ENCODE peak calls at places on chromosomes 5 and 9, in six cellular contexts. C is cardiac muscle cell, N is WTC11, P is H9, M is left ventricle myocardium inferior, R is cardiac fibroblast. H is an unnamed sample.

GRCh38 chr5:123871373-123871772 is 359.4 kb downstream of the CSNK1G3 start:
- DNase-seq in C (no peak), R (no peak), N (no peak), P (no peak), M (no peak), H (no peak)

GRCh38 chr5:93569295-93570164 is 11.5 kb downstream of the NR2F1-AS1 start:
- DNase-seq in M (no peak), R (no peak), P (no peak), N (no peak), C (no peak), H (no peak)

GRCh38 chr5:8907168-8907868 is 638.6 kb downstream of the SEMA5A start:
- DNase-seq in M (no peak), P (no peak), R (no peak), C (no peak), N (no peak), H (peak)

GRCh38 chr9:103397868-103398600 is 402.9 kb downstream of the CYLC2 start:
- DNase-seq in C (peak), R (peak), M (no peak), N (peak), P (peak), H (no peak)

GRCh38 chr9:18320046-18320445 is 153.9 kb upstream of the ADAMTSL1 start:
- DNase-seq in C (peak), R (peak), P (no peak), N (no peak), M (no peak), H (peak)

GRCh38 chr5:132549586-132549985 is 6.3 kb upstream of the IL5 start:
- DNase-seq in M (no peak), N (no peak), R (no peak), C (no peak), P (no peak), H (no peak)

GRCh38 chr9:92342825-92343488 is 17.2 kb downstream of the CENPP start:
- DNase-seq in R (peak), C (peak), P (no peak), M (no peak), N (no peak), H (peak)

GRCh38 chr9:3451956-3452355 is 73.8 kb downstream of the RFX3 start:
- DNase-seq in M (no peak), N (no peak), C (no peak), R (no peak), P (no peak), H (no peak)

GRCh38 chr9:38713426-38713825 is 6.5 kb downstream of the FAM240B start:
- DNase-seq in C (peak), M (no peak), P (no peak), R (peak), N (no peak), H (peak)

GRCh38 chr5:9479981-9480380 is 65.9 kb downstream of the SEMA5A start:
- DNase-seq in R (no peak), P (no peak), M (no peak), C (no peak), N (no peak), H (peak)

GRCh38 chr5:150999704-151000452 is 20.5 kb upstream of the GPX3 start:
- DNase-seq in M (peak), C (peak), N (no peak), R (peak), P (peak), H (peak)

GRCh38 chr5:156208271-156208670 is 118.7 kb upstream of the SGCD start:
- DNase-seq in P (no peak), R (peak), C (peak), N (no peak), M (no peak), H (no peak)

GRCh38 chr5:395156-395920 is 47.6 kb upstream of the EXOC3 start:
- DNase-seq in C (peak), N (no peak), R (peak), M (no peak), P (peak), H (peak)

GRCh38 chr5:132388244-132389050 is 18.9 kb downstream of the SLC22A5 start:
- DNase-seq in N (no peak), P (no peak), R (peak), M (no peak), C (peak), H (peak)

GRCh38 chr5:140351609-140352334 is 5.4 kb upstream of the HBEGF start:
- DNase-seq in P (no peak), M (no peak), R (peak), C (peak), N (peak), H (peak)

GRCh38 chr5:125064610-125065009 is 318.2 kb upstream of the ZNF608 start:
- DNase-seq in P (no peak), C (no peak), N (no peak), R (no peak), M (no peak), H (no peak)

GRCh38 chr5:107538331-107539162 is 132.2 kb downstream of the EFNA5 start:
- DNase-seq in C (peak), P (no peak), R (peak), M (no peak), N (no peak), H (no peak)

GRCh38 chr5:176781638-176782570 is 28.5 kb upstream of the UNC5A start:
- DNase-seq in N (no peak), C (no peak), P (peak), R (no peak), M (no peak), H (no peak)

GRCh38 chr9:136900988-136901515 is 14.7 kb downstream of the TRAF2 start:
- DNase-seq in R (no peak), N (no peak), P (no peak), M (no peak), C (no peak), H (no peak)

GRCh38 chr5:75654693-75655315 is 43.6 kb downstream of the ANKDD1B start:
- DNase-seq in R (no peak), C (no peak), P (no peak), M (peak), N (no peak), H (no peak)

GRCh38 chr9:13569706-13570423 is 290.4 kb upstream of the MPDZ start:
- DNase-seq in C (peak), P (no peak), N (no peak), R (peak), M (no peak), H (peak)

GRCh38 chr9:92455217-92455616 is 27.1 kb downstream of the ASPN start:
- DNase-seq in N (peak), M (no peak), R (no peak), C (no peak), P (peak), H (no peak)

GRCh38 chr5:90111354-90112070 is 298.0 kb downstream of the CETN3 start:
- DNase-seq in C (peak), N (no peak), P (no peak), R (peak), M (no peak), H (no peak)

GRCh38 chr5:39892708-39893107 is 467.9 kb upstream of the DAB2 start:
- DNase-seq in N (no peak), P (no peak), M (no peak), R (peak), C (peak), H (peak)

GRCh38 chr9:24071736-24072135 is 245.7 kb upstream of the ELAVL2 start:
- DNase-seq in M (no peak), P (no peak), N (no peak), R (no peak), C (no peak), H (no peak)

GRCh38 chr5:45414620-45415551 is 281.3 kb downstream of the HCN1 start:
- DNase-seq in P (no peak), C (no peak), M (no peak), N (no peak), R (no peak), H (no peak)

GRCh38 chr9:134961331-134962064 is 43.8 kb upstream of the FCN1 start:
- DNase-seq in N (peak), P (no peak), C (no peak), M (peak), R (no peak), H (no peak)

GRCh38 chr5:173733065-173733824 is 116.8 kb upstream of the BOD1 start:
- DNase-seq in M (no peak), R (no peak), C (no peak), N (no peak), P (no peak), H (no peak)

GRCh38 chr9:36078047-36078446 is 41.3 kb downstream of the RECK start:
- DNase-seq in R (no peak), M (no peak), N (no peak), P (no peak), C (no peak), H (no peak)

GRCh38 chr5:38373733-38374132 is 115.4 kb downstream of the EGFLAM start:
- DNase-seq in M (no peak), R (peak), N (no peak), C (peak), P (no peak), H (no peak)

GRCh38 chr5:54470191-54470590 is 14.7 kb downstream of the HSPB3 start:
- DNase-seq in C (peak), N (no peak), R (peak), M (no peak), P (no peak), H (peak)

GRCh38 chr9:104881991-104882555 is 45.9 kb downstream of the ABCA1 start:
- DNase-seq in C (no peak), N (no peak), P (no peak), R (peak), M (no peak), H (no peak)

GRCh38 chr5:132180134-132180745 is 47.4 kb downstream of the P4HA2 start:
- DNase-seq in P (no peak), R (peak), M (no peak), C (peak), N (no peak), H (peak)

GRCh38 chr5:34684281-34684979 is 28.3 kb downstream of the RAI14 start:
- DNase-seq in C (peak), M (no peak), P (no peak), N (no peak), R (peak), H (peak)

GRCh38 chr5:55600086-55600485 is 65.3 kb upstream of the PLPP1 start:
- DNase-seq in P (no peak), C (no peak), R (peak), M (no peak), N (no peak), H (no peak)

GRCh38 chr9:131838581-131839280 is 98.9 kb upstream of the RAPGEF1 start:
- DNase-seq in N (no peak), C (no peak), P (peak), R (no peak), M (no peak), H (no peak)

GRCh38 chr9:131836607-131837315 is 96.9 kb upstream of the RAPGEF1 start:
- DNase-seq in R (no peak), N (no peak), P (no peak), C (no peak), M (no peak), H (no peak)

GRCh38 chr9:131836021-131836420 is 96.1 kb upstream of the RAPGEF1 start:
- DNase-seq in M (no peak), P (no peak), R (no peak), N (no peak), C (no peak), H (no peak)

GRCh38 chr9:131837836-131838235 is 98.0 kb upstream of the RAPGEF1 start:
- DNase-seq in N (no peak), M (no peak), R (no peak), P (no peak), C (no peak), H (no peak)

DNA sequence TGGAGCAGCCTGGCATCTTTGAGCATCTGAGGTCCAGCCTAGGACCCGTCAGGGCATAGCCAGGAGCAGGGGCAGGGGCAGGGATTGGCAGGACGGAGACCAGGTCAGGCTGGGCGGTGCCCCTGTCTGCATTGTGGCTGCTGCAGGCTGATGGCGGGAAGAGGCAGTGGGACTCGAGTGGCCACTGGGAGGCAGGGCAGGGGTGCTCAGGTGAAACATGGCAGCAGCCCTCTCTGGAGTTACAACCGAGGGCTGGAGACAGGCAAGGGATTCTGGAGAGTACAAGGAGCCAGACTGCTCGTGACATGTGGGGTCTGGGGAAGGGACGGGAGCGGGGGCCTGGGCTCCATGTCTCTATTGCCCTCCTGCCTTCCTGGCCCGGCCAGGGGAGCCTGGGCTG is 97.4 kb upstream of the RAPGEF1 start:
- DNase-seq in M (no peak), N (peak), C (peak), P (peak), R (peak), H (no peak)
- TF ChIP-seq CTCF in M (peak), N (no peak), C (peak), P (peak), R (no peak), H (no peak)

GRCh38 chr5:168339151-168340140 is 48.0 kb downstream of the WWC1 start:
- DNase-seq in R (no peak), N (peak), M (no peak), C (no peak), P (peak), H (no peak)
- TF ChIP-seq CTCF in R (no peak), N (no peak), M (no peak), C (peak), P (peak), H (no peak)

DNA sequence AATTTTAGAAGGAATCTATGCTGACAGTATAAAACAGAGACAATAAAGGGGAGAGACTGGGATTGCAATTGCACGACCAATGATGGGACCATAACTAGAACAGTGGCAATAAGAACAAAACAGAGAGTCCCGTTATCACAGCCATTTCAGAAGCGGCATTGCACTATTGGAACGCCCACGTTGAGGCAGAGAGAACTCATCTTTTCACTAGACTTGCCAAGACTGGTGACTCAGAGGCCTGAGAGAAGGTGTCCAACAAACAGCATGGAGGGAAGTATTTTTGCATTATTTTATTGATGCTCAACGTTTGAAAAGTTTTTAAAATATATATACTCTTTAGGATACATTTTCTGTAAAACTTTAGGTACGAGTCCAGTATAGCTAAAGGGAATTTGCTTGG is 737.7 kb downstream of the TLE1 start:
- DNase-seq in C (peak), N (no peak), M (no peak), R (no peak), P (no peak), H (peak)
- TF ChIP-seq CTCF in C (no peak), N (no peak), M (no peak), R (no peak), P (no peak), H (no peak)

DNA sequence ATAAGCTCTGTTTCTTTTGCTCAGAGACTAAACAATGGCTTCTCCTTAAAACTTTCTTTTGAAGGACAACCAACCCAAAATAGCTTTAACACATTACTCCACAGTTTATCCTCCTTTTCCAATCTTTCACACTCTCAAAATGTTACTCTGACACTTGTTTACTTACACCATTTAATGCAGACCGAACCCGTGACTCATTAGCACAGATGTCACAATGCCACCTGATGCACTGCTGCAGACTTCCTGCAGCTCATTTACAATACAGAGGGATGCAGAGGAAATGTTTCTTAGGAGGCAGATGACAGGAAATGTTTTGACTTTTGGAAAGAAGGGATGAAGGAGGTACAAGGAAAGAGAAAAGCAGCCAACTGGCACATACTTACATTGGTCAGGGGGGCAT is 39.1 kb downstream of the DROSHA start:
- DNase-seq in C (peak), R (peak), N (peak), M (no peak), P (peak), H (peak)
- TF ChIP-seq CTCF in C (no peak), R (no peak), N (no peak), M (no peak), P (no peak), H (no peak)

DNA sequence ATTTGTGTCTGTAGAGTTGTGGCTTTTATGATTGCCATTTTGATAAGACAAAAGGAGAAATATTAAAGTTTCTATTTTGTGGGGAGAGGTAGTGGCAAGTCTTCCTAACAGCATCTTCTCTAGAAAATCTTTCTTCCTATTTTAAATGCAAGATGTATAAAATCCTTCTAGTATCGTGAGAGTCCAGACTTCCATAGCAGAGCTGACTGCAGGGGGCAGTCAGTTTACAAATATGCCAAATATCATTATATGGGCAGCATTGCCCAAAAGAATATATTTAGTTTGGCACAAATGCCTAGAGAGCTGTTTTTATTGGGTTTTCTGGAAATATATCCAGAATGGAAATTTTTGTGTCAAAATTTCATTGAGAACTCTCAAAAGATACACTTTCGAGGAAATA is 82.1 kb upstream of the ALDH1A1 start:
- DNase-seq in P (no peak), M (no peak), R (peak), N (no peak), C (no peak), H (no peak)
- TF ChIP-seq CTCF in P (no peak), M (no peak), R (no peak), N (no peak), C (peak), H (no peak)

GRCh38 chr5:119551819-119552218 is 77.5 kb upstream of the FAM170A start:
- DNase-seq in P (no peak), N (no peak), C (no peak), R (no peak), M (no peak), H (no peak)
- TF ChIP-seq CTCF in P (no peak), N (no peak), C (no peak), R (no peak), M (no peak), H (no peak)

GRCh38 chr5:96901384-96901783 is 25.1 kb downstream of the ERAP2 start:
- DNase-seq in N (no peak), R (no peak), C (no peak), P (peak), M (no peak), H (no peak)
- TF ChIP-seq CTCF in N (no peak), R (no peak), C (peak), P (peak), M (peak), H (no peak)

DNA sequence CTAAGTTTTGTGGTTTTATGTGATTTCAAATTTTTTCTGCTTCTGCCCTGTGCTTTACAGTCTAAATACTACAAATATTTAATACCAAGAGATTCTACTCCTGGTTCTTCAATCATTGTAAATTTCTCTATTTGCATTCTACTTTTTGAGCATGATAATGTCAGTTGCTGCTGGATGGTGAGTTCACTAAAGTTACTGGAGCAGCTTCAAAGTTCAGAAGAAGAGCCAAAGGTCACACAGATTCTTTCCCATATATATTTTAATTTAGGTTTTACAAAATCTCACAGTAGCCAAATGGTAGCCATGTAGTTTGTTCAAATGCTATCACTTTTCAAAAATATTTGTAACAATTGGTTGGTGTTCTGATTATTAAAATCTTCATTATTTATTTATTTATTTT is 378.7 kb downstream of the TMEM232 start:
- DNase-seq in R (no peak), N (no peak), P (no peak), C (no peak), M (no peak), H (no peak)
- TF ChIP-seq CTCF in R (no peak), N (no peak), P (no peak), C (no peak), M (no peak), H (no peak)